ENCODE peak calls at places on chromosomes 5 and 9, in four cellular contexts. One of them, this sample, is unnamed.

GRCh38 chr9:138066049-138066448 is 188.5 kb downstream of the CACNA1B start:
- DNase-seq in PC-9: no peak
- DNase-seq in NCI-H1092: no peak
- DNase-seq in Daoy: peak
- DNase-seq in this sample: no peak

GRCh38 chr5:177023247-177023703 is 779 bp downstream of the ZNF346 start:
- DNase-seq in PC-9: no peak
- DNase-seq in NCI-H1092: no peak
- DNase-seq in Daoy: peak
- DNase-seq in this sample: peak

GRCh38 chr5:96144289-96144688 is 182.6 kb upstream of the ELL2 start:
- DNase-seq in PC-9: peak
- DNase-seq in NCI-H1092: no peak
- DNase-seq in Daoy: no peak
- DNase-seq in this sample: no peak

GRCh38 chr9:134054891-134055811 is 12.7 kb downstream of the BRD3 start:
- DNase-seq in PC-9: no peak
- DNase-seq in NCI-H1092: no peak
- DNase-seq in Daoy: no peak
- DNase-seq in this sample: no peak

GRCh38 chr5:170347022-170347421 is 42.1 kb downstream of the KCNMB1 start:
- DNase-seq in PC-9: no peak
- DNase-seq in NCI-H1092: no peak
- DNase-seq in Daoy: no peak
- DNase-seq in this sample: no peak

GRCh38 chr9:131461166-131461565 is 41.6 kb upstream of the POMT1 start:
- DNase-seq in PC-9: no peak
- DNase-seq in NCI-H1092: no peak
- DNase-seq in Daoy: no peak
- DNase-seq in this sample: no peak

GRCh38 chr5:120655828-120656435 is 191.8 kb downstream of the PRR16 start:
- DNase-seq in PC-9: no peak
- DNase-seq in NCI-H1092: no peak
- DNase-seq in Daoy: peak
- DNase-seq in this sample: peak

GRCh38 chr9:84278131-84278530 is 62.4 kb downstream of the SLC28A3 start:
- DNase-seq in PC-9: no peak
- DNase-seq in NCI-H1092: no peak
- DNase-seq in Daoy: peak
- DNase-seq in this sample: peak

GRCh38 chr9:32841314-32841713 is 58.0 kb downstream of the TMEM215 start:
- DNase-seq in PC-9: no peak
- DNase-seq in NCI-H1092: no peak
- DNase-seq in Daoy: no peak
- DNase-seq in this sample: no peak